ENCODE peak calls at places on chromosomes 4 and X, in eight cellular contexts. One of them, this sample, is unnamed.

GRCh38 chr4:110614173-110614948 is 8.5 kb downstream of the PITX2 start:
- DNase-seq in NCI-H2029 treated with DMSO at 0.1 percent for 48 hours: no peak
- DNase-seq in CD4-positive, CD25-positive, alpha-beta regulatory T cell: no peak
- DNase-seq in NAMALWA: no peak
- DNase-seq in tibial artery: no peak
- DNase-seq in M059J: no peak
- DNase-seq in hypothalamus: no peak
- DNase-seq in anterior cingulate cortex: no peak
- DNase-seq in this sample: no peak

GRCh38 chr4:153623491-153623890 is 60.6 kb upstream of the TLR2 start:
- DNase-seq in NCI-H2029 treated with DMSO at 0.1 percent for 48 hours: no peak
- DNase-seq in anterior cingulate cortex: no peak
- DNase-seq in hypothalamus: no peak
- DNase-seq in CD4-positive, CD25-positive, alpha-beta regulatory T cell: no peak
- DNase-seq in tibial artery: no peak
- DNase-seq in NAMALWA: no peak
- DNase-seq in M059J: no peak
- DNase-seq in this sample: no peak

GRCh38 chrX:16671005-16671404 is 21.0 kb downstream of the S100G start:
- DNase-seq in NCI-H2029 treated with DMSO at 0.1 percent for 48 hours: no peak
- DNase-seq in NAMALWA: peak; percentile 46
- DNase-seq in hypothalamus: peak; percentile 0
- DNase-seq in anterior cingulate cortex: no peak
- DNase-seq in tibial artery: no peak
- DNase-seq in CD4-positive, CD25-positive, alpha-beta regulatory T cell: peak; percentile 30
- DNase-seq in M059J: peak; percentile 58
- DNase-seq in this sample: peak; percentile 30

GRCh38 chr4:114286275-114286674 is 306.8 kb upstream of the ARSJ start:
- DNase-seq in NCI-H2029 treated with DMSO at 0.1 percent for 48 hours: no peak
- DNase-seq in hypothalamus: no peak
- DNase-seq in anterior cingulate cortex: no peak
- DNase-seq in tibial artery: no peak
- DNase-seq in NAMALWA: no peak
- DNase-seq in CD4-positive, CD25-positive, alpha-beta regulatory T cell: no peak
- DNase-seq in M059J: no peak
- DNase-seq in this sample: no peak

GRCh38 chr4:151719045-151719743 is 41.6 kb downstream of the GATB start:
- DNase-seq in NAMALWA: no peak
- DNase-seq in hypothalamus: no peak
- DNase-seq in M059J: no peak
- DNase-seq in NCI-H2029 treated with DMSO at 0.1 percent for 48 hours: no peak
- DNase-seq in anterior cingulate cortex: no peak
- DNase-seq in CD4-positive, CD25-positive, alpha-beta regulatory T cell: no peak
- DNase-seq in tibial artery: no peak
- DNase-seq in this sample: no peak

GRCh38 chr4:7327341-7327885 is 107.3 kb downstream of the PSAPL1 start:
- DNase-seq in tibial artery: peak; percentile 62
- DNase-seq in NAMALWA: no peak
- DNase-seq in hypothalamus: no peak
- DNase-seq in CD4-positive, CD25-positive, alpha-beta regulatory T cell: no peak
- DNase-seq in M059J: no peak
- DNase-seq in anterior cingulate cortex: no peak
- DNase-seq in NCI-H2029 treated with DMSO at 0.1 percent for 48 hours: no peak
- DNase-seq in this sample: no peak

GRCh38 chrX:44580466-44580865 is 37.8 kb upstream of the FUNDC1 start:
- DNase-seq in CD4-positive, CD25-positive, alpha-beta regulatory T cell: no peak
- DNase-seq in hypothalamus: no peak
- DNase-seq in M059J: peak; percentile 76
- DNase-seq in NCI-H2029 treated with DMSO at 0.1 percent for 48 hours: no peak
- DNase-seq in NAMALWA: no peak
- DNase-seq in tibial artery: no peak
- DNase-seq in anterior cingulate cortex: no peak
- DNase-seq in this sample: no peak

GRCh38 chrX:151180400-151180799 is 4.0 kb downstream of the GPR50 start:
- DNase-seq in tibial artery: no peak
- DNase-seq in NAMALWA: no peak
- DNase-seq in NCI-H2029 treated with DMSO at 0.1 percent for 48 hours: no peak
- DNase-seq in anterior cingulate cortex: no peak
- DNase-seq in M059J: no peak
- DNase-seq in hypothalamus: no peak
- DNase-seq in CD4-positive, CD25-positive, alpha-beta regulatory T cell: no peak
- DNase-seq in this sample: no peak

GRCh38 chr4:151887151-151887815 is 126.5 kb upstream of the GATB start:
- DNase-seq in CD4-positive, CD25-positive, alpha-beta regulatory T cell: no peak
- DNase-seq in anterior cingulate cortex: no peak
- DNase-seq in tibial artery: no peak
- DNase-seq in NAMALWA: peak; percentile 6
- DNase-seq in NCI-H2029 treated with DMSO at 0.1 percent for 48 hours: no peak
- DNase-seq in hypothalamus: no peak
- DNase-seq in M059J: peak; percentile 58
- DNase-seq in this sample: no peak

GRCh38 chr4:8373973-8374545 is 66.5 kb downstream of the ACOX3 start:
- DNase-seq in tibial artery: no peak
- DNase-seq in NCI-H2029 treated with DMSO at 0.1 percent for 48 hours: no peak
- DNase-seq in CD4-positive, CD25-positive, alpha-beta regulatory T cell: no peak
- DNase-seq in M059J: no peak
- DNase-seq in hypothalamus: no peak
- DNase-seq in anterior cingulate cortex: no peak
- DNase-seq in NAMALWA: no peak
- DNase-seq in this sample: no peak

This sample was measured in LNCaP clone FGC.